ENCODE peak calls at places on chromosomes 12 and 14, in six cellular contexts. G is CD4-positive, CD25-positive, alpha-beta regulatory T cell; V is cardiac muscle cell; Z is SK-N-SH; E is HepG2; Y is mucosa of descending colon. U is an unnamed sample.

GRCh38 chr12:101480849-101481248 is 5.7 kb downstream of the SPIC start:
- DNase-seq in G (no peak), V (no peak), Z (no peak), E (no peak), Y (no peak), U (no peak)

GRCh38 chr12:93050026-93050747 is 121.1 kb upstream of the EEA1 start:
- DNase-seq in G (no peak), V (peak; percentile 67), Z (no peak), E (no peak), Y (no peak), U (no peak)

GRCh38 chr14:51295666-51296263 is 55.7 kb downstream of the TMX1 start:
- DNase-seq in G (no peak), V (no peak), Z (no peak), E (no peak), Y (no peak), U (no peak)

GRCh38 chr12:75260316-75260715 is 50.7 kb upstream of the KCNC2 start:
- DNase-seq in G (no peak), V (no peak), Z (no peak), E (no peak), Y (no peak), U (no peak)

GRCh38 chr14:94796278-94796677 is 26.4 kb upstream of the GSC start:
- DNase-seq in G (no peak), V (no peak), Z (no peak), E (no peak), Y (no peak), U (no peak)

GRCh38 chr12:50354908-50355307 is 41.5 kb downstream of the FAM186A start:
- DNase-seq in G (no peak), V (peak; percentile 6), Z (no peak), E (no peak), Y (no peak), U (no peak)

GRCh38 chr12:68317047-68317667 is 15.0 kb downstream of the MDM1 start:
- DNase-seq in G (peak; percentile 75), V (peak; percentile 77), Z (peak; percentile 40), E (peak; percentile 35), Y (no peak), U (peak; percentile 35)

GRCh38 chr14:71400821-71401447 is 493.7 kb downstream of the PCNX1 start:
- DNase-seq in G (peak; percentile 38), V (peak; percentile 35), Z (no peak), E (no peak), Y (no peak), U (no peak)

GRCh38 chr12:4153343-4153892 is 120.1 kb upstream of the CCND2 start:
- DNase-seq in G (peak; percentile 97), V (no peak), Z (no peak), E (no peak), Y (peak; percentile 73), U (no peak)

GRCh38 chr12:50058743-50059312 is 1.4 kb downstream of the ASIC1 start:
- DNase-seq in G (peak; percentile 53), V (no peak), Z (no peak), E (no peak), Y (no peak), U (no peak)

GRCh38 chr12:94994312-94994711 is 9.2 kb downstream of the NDUFA12 start:
- DNase-seq in G (no peak), V (peak; percentile 58), Z (no peak), E (no peak), Y (no peak), U (no peak)

GRCh38 chr12:3200032-3200617 is 122.9 kb downstream of the TSPAN9 start:
- DNase-seq in G (peak; percentile 9), V (peak; percentile 56), Z (peak; percentile 94), E (no peak), Y (peak; percentile 51), U (peak; percentile 89)

GRCh38 chr14:104942586-104942985 is 17.9 kb downstream of the PLD4 start:
- DNase-seq in G (no peak), V (no peak), Z (no peak), E (no peak), Y (peak; percentile 16), U (no peak)

GRCh38 chr12:130438243-130438620 is 100.5 kb downstream of the PIWIL1 start:
- DNase-seq in G (no peak), V (no peak), Z (no peak), E (no peak), Y (no peak), U (peak; percentile 9)

GRCh38 chr12:32454075-32454474 is 54.7 kb downstream of the FGD4 start:
- DNase-seq in G (no peak), V (peak; percentile 72), Z (no peak), E (no peak), Y (no peak), U (no peak)

GRCh38 chr12:43551271-43551970 is 582 bp downstream of the ADAMTS20 start:
- DNase-seq in G (no peak), V (no peak), Z (peak; percentile 70), E (no peak), Y (no peak), U (no peak)

GRCh38 chr14:23306113-23306411 is 571 bp upstream of the BCL2L2 start:
- DNase-seq in G (no peak), V (no peak), Z (no peak), E (no peak), Y (no peak), U (no peak)

GRCh38 chr12:63949902-63950301 is 105.4 kb downstream of the SRGAP1 start:
- DNase-seq in G (no peak), V (peak; percentile 86), Z (no peak), E (peak; percentile 81), Y (no peak), U (no peak)

GRCh38 chr14:73717247-73717646 is 3.1 kb upstream of the PNMA1 start:
- DNase-seq in G (no peak), V (no peak), Z (peak; percentile 69), E (no peak), Y (no peak), U (no peak)

GRCh38 chr12:72330291-72330690 is 58.1 kb downstream of the TRHDE start:
- DNase-seq in G (no peak), V (peak; percentile 0), Z (no peak), E (no peak), Y (no peak), U (no peak)

GRCh38 chr12:91902860-91903683 is 242.6 kb downstream of the BTG1 start:
- DNase-seq in G (no peak), V (no peak), Z (no peak), E (no peak), Y (no peak), U (no peak)

GRCh38 chr14:93984070-93984469 is 7.7 kb upstream of the ASB2 start:
- DNase-seq in G (no peak), V (no peak), Z (no peak), E (no peak), Y (no peak), U (no peak)

GRCh38 chr12:96236221-96236822 is 42.1 kb downstream of the ELK3 start:
- DNase-seq in G (no peak), V (peak; percentile 87), Z (no peak), E (no peak), Y (peak; percentile 26), U (no peak)

GRCh38 chr14:72780771-72781170 is 113.1 kb downstream of the DPF3 start:
- DNase-seq in G (no peak), V (peak; percentile 50), Z (no peak), E (no peak), Y (no peak), U (no peak)

GRCh38 chr14:54818201-54819133 is 84.2 kb downstream of the GCH1 start:
- DNase-seq in G (no peak), V (peak; percentile 88), Z (peak; percentile 76), E (peak; percentile 18), Y (no peak), U (no peak)

GRCh38 chr14:31297701-31298344 is 90.2 kb upstream of the HECTD1 start:
- DNase-seq in G (no peak), V (peak; percentile 7), Z (no peak), E (no peak), Y (no peak), U (no peak)

GRCh38 chr12:113498490-113498889 is 26.8 kb upstream of the LHX5 start:
- DNase-seq in G (no peak), V (no peak), Z (no peak), E (no peak), Y (no peak), U (no peak)
- H3K4me3 ChIP-seq in G (no peak overlapping the region), V (no peak overlapping the region), Z (no peak overlapping the region), E (no peak overlapping the region), Y (no peak overlapping the region), U (no peak overlapping the region)

GRCh38 chr12:57531836-57532235 is 9.2 kb downstream of the MBD6 start:
- DNase-seq in G (no peak), V (no peak), Z (no peak), E (no peak), Y (no peak), U (no peak)
- H3K36me3 ChIP-seq in G (peaks cover 79% of the 10 kb centered on the region), V (peaks cover 68% of the 10 kb centered on the region), Z (peaks cover 93% of the 10 kb centered on the region), E (peaks cover 28% of the 10 kb centered on the region), Y (peaks cover 9% of the 10 kb centered on the region), U (peaks cover 5% of the 10 kb centered on the region)

DNA sequence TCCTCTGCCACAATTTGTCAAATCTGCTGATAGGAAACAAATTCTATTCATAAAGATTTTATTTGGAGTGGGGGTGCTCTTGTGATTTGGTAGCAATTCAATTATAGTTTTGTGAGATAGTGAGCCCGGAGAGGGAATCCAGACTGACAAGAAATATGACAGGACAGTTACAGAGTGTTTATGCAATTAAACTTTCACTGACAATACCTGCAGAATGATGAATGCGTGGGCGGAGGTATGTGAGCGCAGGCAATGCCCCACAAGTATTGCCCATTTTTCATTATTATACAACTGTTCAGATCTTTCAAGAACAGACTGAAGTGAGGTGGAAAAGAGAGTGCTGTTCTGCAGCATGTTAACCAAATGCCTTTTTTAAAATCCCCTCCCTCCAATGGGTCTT is 259.0 kb downstream of the EGLN3 start:
- DNase-seq in G (no peak), V (no peak), Z (no peak), E (no peak), Y (no peak), U (no peak)
- H3K4me1 ChIP-seq in G (no peaks in the 10 kb centered on the region), V (no peaks in the 10 kb centered on the region), Z (peaks cover 3% of the 10 kb centered on the region), E (no peaks in the 10 kb centered on the region), Y (no peaks in the 10 kb centered on the region), U (no peaks in the 10 kb centered on the region)

DNA sequence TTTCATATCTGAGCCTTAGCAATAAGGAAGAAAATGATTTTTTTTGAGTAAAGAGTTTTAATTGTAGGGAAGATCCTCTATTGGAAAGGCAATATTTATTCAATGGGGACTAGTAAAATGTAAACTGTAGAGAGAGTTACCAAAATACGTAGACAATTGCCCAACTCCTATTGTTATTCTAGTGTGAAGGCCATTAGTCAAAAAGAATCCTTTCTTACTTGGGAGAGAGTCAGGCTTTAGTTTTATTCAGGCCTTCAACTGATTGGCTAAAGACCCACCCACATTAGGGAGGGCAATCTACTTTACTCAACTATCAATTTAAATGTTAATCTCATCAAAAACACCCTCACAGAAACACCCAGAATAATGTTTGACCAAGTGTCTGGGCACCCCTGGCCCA is 485.8 kb upstream of the ATXN7L3B start:
- DNase-seq in G (no peak), V (no peak), Z (no peak), E (no peak), Y (no peak), U (no peak)
- H3K4me3 ChIP-seq in G (no peak overlapping the region), V (no peak overlapping the region), Z (no peak overlapping the region), E (no peak overlapping the region), Y (no peak overlapping the region), U (no peak overlapping the region)

GRCh38 chr14:21206753-21207684 is 51.2 kb upstream of the OR5AU1 start:
- DNase-seq in G (no peak), V (no peak), Z (no peak), E (no peak), Y (no peak), U (no peak)
- H3K36me3 ChIP-seq in G (peaks cover 42% of the 10 kb centered on the region), V (peaks cover 40% of the 10 kb centered on the region), Z (peaks cover 85% of the 10 kb centered on the region), E (peaks cover 15% of the 10 kb centered on the region), Y (peaks cover 5% of the 10 kb centered on the region), U (no peaks in the 10 kb centered on the region)